ENCODE peak calls at places on chromosomes 16 and 17, in six cellular contexts. B is GM12878, V is ovary, Z is esophagus squamous epithelium, X is H54, J is stomach. H is an unnamed sample.

GRCh38 chr17:46097497-46097896 is 95.7 kb downstream of the KANSL1 start:
- DNase-seq in B (no peak), J (no peak), X (no peak), V (no peak), Z (no peak), H (no peak)

GRCh38 chr17:1486802-1487695 is 5.4 kb downstream of the MYO1C start:
- DNase-seq in V (peak; percentile 69), X (no peak), J (peak; percentile 90), Z (no peak), B (peak; percentile 40), H (peak; percentile 86)

GRCh38 chr16:67071476-67072048 is 38.2 kb upstream of the PHAF1 start:
- DNase-seq in J (no peak), V (no peak), X (no peak), Z (no peak), B (no peak), H (no peak)

GRCh38 chr17:29733151-29733550 is 110.4 kb upstream of the CORO6 start:
- DNase-seq in J (no peak), Z (no peak), X (no peak), B (no peak), V (no peak), H (no peak)

GRCh38 chr16:84047626-84048025 is 5.0 kb upstream of the SLC38A8 start:
- DNase-seq in V (no peak), J (no peak), B (no peak), X (no peak), Z (no peak), H (no peak)

GRCh38 chr16:87970206-87970605 is 19.0 kb downstream of the BANP start:
- DNase-seq in J (no peak), Z (no peak), B (no peak), X (no peak), V (no peak), H (no peak)

GRCh38 chr16:89822188-89823086 is 5.8 kb upstream of the SPIRE2 start:
- DNase-seq in B (no peak), Z (no peak), X (peak; percentile 44), J (no peak), V (no peak), H (no peak)

GRCh38 chr16:364595-365491 is 5.5 kb downstream of the MRPL28 start:
- DNase-seq in X (no peak), Z (no peak), V (no peak), B (no peak), J (no peak), H (peak; percentile 64)

GRCh38 chr16:48158296-48158695 is 2.5 kb upstream of the ABCC12 start:
- DNase-seq in V (no peak), B (peak; percentile 48), J (no peak), Z (no peak), X (peak; percentile 66), H (no peak)

GRCh38 chr17:76000016-76000754 is 470 bp upstream of the CDK3 start:
- DNase-seq in Z (no peak), V (no peak), B (no peak), X (peak; percentile 91), J (peak; percentile 58), H (peak; percentile 82)

GRCh38 chr16:47966325-47966724 is 189.5 kb downstream of the ABCC12 start:
- DNase-seq in B (no peak), V (no peak), X (no peak), J (no peak), Z (no peak), H (no peak)

GRCh38 chr17:606501-607243 is 108.0 kb downstream of the VPS53 start:
- DNase-seq in X (no peak), Z (no peak), B (no peak), V (no peak), J (no peak), H (peak; percentile 31)

GRCh38 chr16:50841081-50841886 is 99.4 kb downstream of the CYLD start:
- DNase-seq in X (no peak), B (no peak), Z (no peak), J (no peak), V (no peak), H (peak; percentile 94)

GRCh38 chr17:79925242-79925957 is 86.2 kb upstream of the CBX4 start:
- DNase-seq in X (peak; percentile 83), B (no peak), Z (no peak), V (no peak), J (peak; percentile 91), H (peak; percentile 40)

GRCh38 chr16:10103096-10103495 is 79.1 kb downstream of the GRIN2A start:
- DNase-seq in Z (no peak), B (no peak), J (no peak), X (no peak), V (no peak), H (no peak)

GRCh38 chr16:51151951-51152663 is 1.0 kb upstream of the SALL1 start:
- DNase-seq in X (peak; percentile 58), B (no peak), J (peak; percentile 34), Z (no peak), V (peak; percentile 92), H (no peak)

GRCh38 chr17:70119961-70120360 is 44.9 kb downstream of the KCNJ16 start:
- DNase-seq in B (no peak), X (no peak), J (no peak), Z (no peak), V (no peak), H (no peak)

GRCh38 chr16:85124636-85125346 is 12.5 kb upstream of the CIBAR2 start:
- DNase-seq in X (no peak), J (no peak), V (no peak), Z (no peak), B (no peak), H (no peak)

DNA sequence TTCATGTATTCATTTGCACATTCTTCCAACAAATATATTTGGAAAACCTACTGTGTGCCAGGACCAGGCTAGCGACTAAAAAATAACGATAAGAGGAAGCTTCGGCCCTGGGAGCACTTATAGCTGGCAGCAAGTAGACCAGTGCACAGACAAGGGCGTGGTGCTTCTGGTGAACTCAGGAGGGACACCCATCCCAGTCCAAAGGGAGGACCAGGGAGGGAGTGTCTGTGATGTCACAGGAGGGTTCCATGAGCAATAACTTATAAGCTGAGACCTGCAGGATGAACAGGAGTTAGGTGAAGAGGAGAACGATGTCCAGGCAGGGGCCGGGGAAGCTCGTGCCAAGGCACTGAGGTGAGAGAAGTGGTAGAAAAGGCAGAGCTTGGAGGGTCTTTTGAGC is 17.4 kb upstream of the PHOSPHO1 start:
- DNase-seq in Z (no peak), X (no peak), B (no peak), J (no peak), V (no peak), H (peak; percentile 74)
- TF ChIP-seq POLR2A in Z (no peak), X (no peak), B (no peak), J (no peak), V (no peak), H (no peak)

GRCh38 chr17:19578545-19578944 is 44.9 kb downstream of the SLC47A1 start:
- DNase-seq in B (no peak), V (no peak), Z (no peak), X (peak; percentile 51), J (no peak), H (no peak)
- TF ChIP-seq POLR2A in B (no peak), V (no peak), Z (no peak), X (no peak), J (no peak), H (no peak)

DNA sequence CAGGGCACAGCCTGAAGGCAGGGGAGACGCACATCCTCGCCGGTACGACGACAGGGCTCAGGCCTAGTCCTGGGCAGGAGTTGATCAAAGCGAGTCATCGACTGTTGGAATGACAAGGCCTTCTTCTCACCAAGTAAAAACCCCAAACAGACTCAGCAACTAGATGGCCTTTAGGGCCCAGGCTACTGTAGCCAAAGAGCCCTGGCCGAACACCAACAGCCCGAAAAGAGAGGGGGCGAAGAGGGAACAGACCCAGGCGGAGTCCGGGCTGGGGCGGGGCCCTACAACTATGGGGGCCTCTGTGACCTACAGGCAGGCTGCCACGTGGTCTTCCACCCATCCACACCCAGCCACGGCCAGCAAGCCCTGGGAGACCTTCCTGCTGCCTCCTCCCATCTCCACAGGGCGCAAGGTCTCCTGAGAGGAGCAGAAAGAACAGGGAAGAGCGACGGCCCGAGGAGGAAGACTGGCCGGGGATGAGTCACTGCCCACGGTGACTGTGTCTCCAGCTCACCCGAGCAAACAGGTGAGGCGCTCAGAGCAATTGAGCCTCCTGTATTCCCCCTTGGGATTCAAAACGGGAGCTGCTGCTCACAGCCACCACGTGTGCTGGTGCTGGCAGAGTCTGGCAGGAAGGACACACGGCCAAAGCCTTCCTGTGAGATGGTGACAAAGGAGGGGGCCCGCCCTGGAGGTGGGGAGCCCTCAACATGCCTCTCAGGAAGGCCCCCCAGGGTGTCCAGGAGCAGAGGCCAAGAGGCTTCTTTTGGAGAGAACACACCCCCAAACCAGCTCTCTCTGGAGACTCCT is 17.7 kb downstream of the SLC16A3 start:
- DNase-seq in B (no peak), J (peak; percentile 52), V (peak; percentile 70), Z (no peak), X (peak; percentile 93), H (no peak)
- TF ChIP-seq POLR2A in B (peak; percentile 60), J (no peak), V (no peak), Z (no peak), X (no peak), H (no peak)

GRCh38 chr17:81511800-81512559 is 619 bp downstream of the ACTG1 start:
- DNase-seq in X (no peak), J (no peak), Z (no peak), V (no peak), B (no peak), H (peak; percentile 69)

GRCh38 chr17:81512560-81512983 is at the start of gene ACTG1:
- DNase-seq in X (peak; percentile 94), Z (peak; percentile 73), J (peak; percentile 94), V (peak; percentile 94), B (no peak), H (peak; percentile 90)

GRCh38 chr17:81514485-81514734 is 1.8 kb upstream of the ACTG1 start:
- DNase-seq in B (no peak), V (no peak), Z (no peak), X (no peak), J (no peak), H (no peak)

GRCh38 chr17:81513669-81514484 is 1.3 kb upstream of the ACTG1 start:
- DNase-seq in X (no peak), B (no peak), V (peak; percentile 61), Z (no peak), J (peak; percentile 80), H (peak; percentile 36)

GRCh38 chr17:81512984-81513668 is 527 bp upstream of the ACTG1 start:
- DNase-seq in B (no peak), V (peak; percentile 67), J (peak; percentile 70), Z (no peak), X (no peak), H (peak; percentile 52)
- TF ChIP-seq POLR2A in B (peak; percentile 59), V (peak; percentile 77), J (no peak), Z (no peak), X (no peak), H (no peak)

GRCh38 chr17:20908373-20909273 is 134.2 kb downstream of the USP22 start:
- DNase-seq in Z (peak; percentile 24), V (peak; percentile 84), B (peak; percentile 16), J (peak; percentile 84), X (peak; percentile 85), H (peak; percentile 92)
- TF ChIP-seq POLR2A in Z (no peak), V (peak; percentile 41), B (peak; percentile 41), J (no peak), X (peak; percentile 62), H (peak; percentile 71)

GRCh38 chr16:31916056-31916488 is 42.5 kb downstream of the ZNF267 start:
- DNase-seq in J (no peak), V (no peak), B (no peak), X (no peak), Z (no peak), H (peak; percentile 32)

GRCh38 chr16:31920373-31920772 is 46.8 kb downstream of the ZNF267 start:
- DNase-seq in V (no peak), B (no peak), Z (no peak), J (no peak), X (no peak), H (no peak)
- TF ChIP-seq POLR2A in V (no peak), B (peak; percentile 59), Z (no peak), J (no peak), X (no peak), H (no peak)